ENCODE peak calls at places on chromosome 16, in ten cellular contexts. One of them, this sample, is unnamed.

GRCh38 chr16:4976079-4976478 is 17.9 kb downstream of the SEC14L5 start:
- DNase-seq in nephron progenitor cell: no peak
- DNase-seq in DMS79 treated with DMSO at 0.1 percent for 48 hours: no peak
- DNase-seq in RKO: no peak
- DNase-seq in IMR-90: no peak
- DNase-seq in activated CD4-positive, alpha-beta T cell treated with anti-CD3 and anti-CD28 coated beads, Interleukin-2, amount 10 ng/mL, durations not matched to agents 7 days and 5 days: no peak
- DNase-seq in germinal center: peak; percentile 80
- DNase-seq in T-cell: no peak
- DNase-seq in foreskin fibroblast: no peak
- DNase-seq in stimulated activated CD8-positive, alpha-beta memory T cell treated with anti-CD3 and anti-CD28 coated beads, Interleukin-4, amount 100 ng/mL, for 4 hours: no peak
- DNase-seq in this sample: no peak

GRCh38 chr16:65038125-65038524 is 83.7 kb downstream of the CDH11 start:
- DNase-seq in DMS79 treated with DMSO at 0.1 percent for 48 hours: no peak
- DNase-seq in nephron progenitor cell: peak; percentile 10
- DNase-seq in IMR-90: peak; percentile 59
- DNase-seq in activated CD4-positive, alpha-beta T cell treated with anti-CD3 and anti-CD28 coated beads, Interleukin-2, amount 10 ng/mL, durations not matched to agents 7 days and 5 days: no peak
- DNase-seq in RKO: no peak
- DNase-seq in foreskin fibroblast: no peak
- DNase-seq in T-cell: no peak
- DNase-seq in germinal center: no peak
- DNase-seq in stimulated activated CD8-positive, alpha-beta memory T cell treated with anti-CD3 and anti-CD28 coated beads, Interleukin-4, amount 100 ng/mL, for 4 hours: no peak
- DNase-seq in this sample: no peak

GRCh38 chr16:83925095-83925905 is 26.4 kb downstream of the MLYCD start:
- DNase-seq in stimulated activated CD8-positive, alpha-beta memory T cell treated with anti-CD3 and anti-CD28 coated beads, Interleukin-4, amount 100 ng/mL, for 4 hours: no peak
- DNase-seq in DMS79 treated with DMSO at 0.1 percent for 48 hours: no peak
- DNase-seq in T-cell: no peak
- DNase-seq in nephron progenitor cell: no peak
- DNase-seq in IMR-90: no peak
- DNase-seq in germinal center: no peak
- DNase-seq in foreskin fibroblast: no peak
- DNase-seq in RKO: no peak
- DNase-seq in activated CD4-positive, alpha-beta T cell treated with anti-CD3 and anti-CD28 coated beads, Interleukin-2, amount 10 ng/mL, durations not matched to agents 7 days and 5 days: no peak
- DNase-seq in this sample: no peak

GRCh38 chr16:84718-85452 is 6.9 kb downstream of the MPG start:
- DNase-seq in IMR-90: peak; percentile 96
- DNase-seq in RKO: peak; percentile 90
- DNase-seq in germinal center: peak; percentile 74
- DNase-seq in T-cell: no peak
- DNase-seq in foreskin fibroblast: peak; percentile 97
- DNase-seq in stimulated activated CD8-positive, alpha-beta memory T cell treated with anti-CD3 and anti-CD28 coated beads, Interleukin-4, amount 100 ng/mL, for 4 hours: peak; percentile 55
- DNase-seq in activated CD4-positive, alpha-beta T cell treated with anti-CD3 and anti-CD28 coated beads, Interleukin-2, amount 10 ng/mL, durations not matched to agents 7 days and 5 days: peak; percentile 41
- DNase-seq in nephron progenitor cell: no peak
- DNase-seq in DMS79 treated with DMSO at 0.1 percent for 48 hours: peak; percentile 84
- DNase-seq in this sample: no peak

GRCh38 chr16:11586856-11587642 is at the start of gene LITAF:
- DNase-seq in IMR-90: peak; percentile 42
- DNase-seq in DMS79 treated with DMSO at 0.1 percent for 48 hours: peak; percentile 25
- DNase-seq in nephron progenitor cell: peak; percentile 70
- DNase-seq in foreskin fibroblast: peak; percentile 85
- DNase-seq in RKO: peak; percentile 48
- DNase-seq in activated CD4-positive, alpha-beta T cell treated with anti-CD3 and anti-CD28 coated beads, Interleukin-2, amount 10 ng/mL, durations not matched to agents 7 days and 5 days: peak; percentile 57
- DNase-seq in stimulated activated CD8-positive, alpha-beta memory T cell treated with anti-CD3 and anti-CD28 coated beads, Interleukin-4, amount 100 ng/mL, for 4 hours: peak; percentile 40
- DNase-seq in germinal center: peak; percentile 71
- DNase-seq in T-cell: peak; percentile 53
- DNase-seq in this sample: no peak

GRCh38 chr16:23847938-23848337 is 12.2 kb downstream of the PRKCB start:
- DNase-seq in stimulated activated CD8-positive, alpha-beta memory T cell treated with anti-CD3 and anti-CD28 coated beads, Interleukin-4, amount 100 ng/mL, for 4 hours: peak; percentile 43
- DNase-seq in nephron progenitor cell: no peak
- DNase-seq in activated CD4-positive, alpha-beta T cell treated with anti-CD3 and anti-CD28 coated beads, Interleukin-2, amount 10 ng/mL, durations not matched to agents 7 days and 5 days: peak; percentile 49
- DNase-seq in DMS79 treated with DMSO at 0.1 percent for 48 hours: no peak
- DNase-seq in T-cell: peak; percentile 61
- DNase-seq in germinal center: peak; percentile 42
- DNase-seq in foreskin fibroblast: no peak
- DNase-seq in IMR-90: no peak
- DNase-seq in RKO: no peak
- DNase-seq in this sample: no peak

GRCh38 chr16:18059089-18059488 is 277.4 kb downstream of the NPIPA8 start:
- DNase-seq in IMR-90: no peak
- DNase-seq in stimulated activated CD8-positive, alpha-beta memory T cell treated with anti-CD3 and anti-CD28 coated beads, Interleukin-4, amount 100 ng/mL, for 4 hours: no peak
- DNase-seq in RKO: no peak
- DNase-seq in nephron progenitor cell: no peak
- DNase-seq in activated CD4-positive, alpha-beta T cell treated with anti-CD3 and anti-CD28 coated beads, Interleukin-2, amount 10 ng/mL, durations not matched to agents 7 days and 5 days: no peak
- DNase-seq in T-cell: no peak
- DNase-seq in germinal center: no peak
- DNase-seq in DMS79 treated with DMSO at 0.1 percent for 48 hours: no peak
- DNase-seq in foreskin fibroblast: no peak
- DNase-seq in this sample: no peak

GRCh38 chr16:86649875-86650274 is 71.5 kb downstream of the FOXL1 start:
- DNase-seq in activated CD4-positive, alpha-beta T cell treated with anti-CD3 and anti-CD28 coated beads, Interleukin-2, amount 10 ng/mL, durations not matched to agents 7 days and 5 days: no peak
- DNase-seq in RKO: no peak
- DNase-seq in nephron progenitor cell: no peak
- DNase-seq in IMR-90: no peak
- DNase-seq in foreskin fibroblast: no peak
- DNase-seq in T-cell: no peak
- DNase-seq in germinal center: no peak
- DNase-seq in stimulated activated CD8-positive, alpha-beta memory T cell treated with anti-CD3 and anti-CD28 coated beads, Interleukin-4, amount 100 ng/mL, for 4 hours: no peak
- DNase-seq in DMS79 treated with DMSO at 0.1 percent for 48 hours: no peak
- DNase-seq in this sample: no peak

GRCh38 chr16:50602531-50603205 is 54.5 kb downstream of the NKD1 start:
- DNase-seq in T-cell: peak; percentile 48
- DNase-seq in stimulated activated CD8-positive, alpha-beta memory T cell treated with anti-CD3 and anti-CD28 coated beads, Interleukin-4, amount 100 ng/mL, for 4 hours: no peak
- DNase-seq in IMR-90: no peak
- DNase-seq in DMS79 treated with DMSO at 0.1 percent for 48 hours: peak; percentile 0
- DNase-seq in foreskin fibroblast: no peak
- DNase-seq in germinal center: no peak
- DNase-seq in RKO: no peak
- DNase-seq in activated CD4-positive, alpha-beta T cell treated with anti-CD3 and anti-CD28 coated beads, Interleukin-2, amount 10 ng/mL, durations not matched to agents 7 days and 5 days: no peak
- DNase-seq in nephron progenitor cell: no peak
- DNase-seq in this sample: no peak

GRCh38 chr16:69204106-69204655 is 17.2 kb downstream of the SNTB2 start:
- DNase-seq in foreskin fibroblast: no peak
- DNase-seq in stimulated activated CD8-positive, alpha-beta memory T cell treated with anti-CD3 and anti-CD28 coated beads, Interleukin-4, amount 100 ng/mL, for 4 hours: no peak
- DNase-seq in RKO: no peak
- DNase-seq in IMR-90: no peak
- DNase-seq in activated CD4-positive, alpha-beta T cell treated with anti-CD3 and anti-CD28 coated beads, Interleukin-2, amount 10 ng/mL, durations not matched to agents 7 days and 5 days: no peak
- DNase-seq in DMS79 treated with DMSO at 0.1 percent for 48 hours: no peak
- DNase-seq in nephron progenitor cell: no peak
- DNase-seq in germinal center: no peak
- DNase-seq in T-cell: no peak
- DNase-seq in this sample: no peak

GRCh38 chr16:86383488-86384262 is 126.7 kb upstream of the FOXF1 start:
- DNase-seq in stimulated activated CD8-positive, alpha-beta memory T cell treated with anti-CD3 and anti-CD28 coated beads, Interleukin-4, amount 100 ng/mL, for 4 hours: no peak
- DNase-seq in germinal center: no peak
- DNase-seq in IMR-90: peak; percentile 93
- DNase-seq in DMS79 treated with DMSO at 0.1 percent for 48 hours: no peak
- DNase-seq in RKO: peak; percentile 35
- DNase-seq in activated CD4-positive, alpha-beta T cell treated with anti-CD3 and anti-CD28 coated beads, Interleukin-2, amount 10 ng/mL, durations not matched to agents 7 days and 5 days: no peak
- DNase-seq in nephron progenitor cell: no peak
- DNase-seq in T-cell: no peak
- DNase-seq in foreskin fibroblast: peak; percentile 79
- DNase-seq in this sample: no peak

GRCh38 chr16:10878644-10879498 is 1.9 kb downstream of the CIITA start:
- DNase-seq in RKO: no peak
- DNase-seq in germinal center: peak; percentile 61
- DNase-seq in IMR-90: peak; percentile 19
- DNase-seq in foreskin fibroblast: peak; percentile 60
- DNase-seq in DMS79 treated with DMSO at 0.1 percent for 48 hours: peak; percentile 23
- DNase-seq in stimulated activated CD8-positive, alpha-beta memory T cell treated with anti-CD3 and anti-CD28 coated beads, Interleukin-4, amount 100 ng/mL, for 4 hours: no peak
- DNase-seq in T-cell: no peak
- DNase-seq in nephron progenitor cell: no peak
- DNase-seq in activated CD4-positive, alpha-beta T cell treated with anti-CD3 and anti-CD28 coated beads, Interleukin-2, amount 10 ng/mL, durations not matched to agents 7 days and 5 days: peak; percentile 58
- DNase-seq in this sample: no peak